ENCODE peak calls at places on chromosomes 1 and 21, in seven cellular contexts. T, B, O, W, V, C and A are unnamed samples.
A peak's percentile ranks its signal among the peaks of the same experiment; 100 is the strongest.

GRCh38 chr1:107662976-107663375 is 302.0 kb downstream of the VAV3 start:
- DNase-seq in C (no peak), T (no peak), O (no peak), W (no peak), V (no peak), B (no peak), A (no peak)

GRCh38 chr1:29559055-29559454 is 322.7 kb downstream of the PTPRU start:
- DNase-seq in W (no peak), V (no peak), B (no peak), T (no peak), O (peak; percentile 25), C (no peak), A (no peak)

GRCh38 chr21:38982096-38982495 is 176.4 kb downstream of the ETS2 start:
- DNase-seq in T (no peak), C (peak; percentile 83), W (no peak), O (no peak), V (no peak), B (no peak), A (no peak)

GRCh38 chr1:156641761-156642264 is at the start of gene BCAN:
- DNase-seq in C (no peak), B (peak; percentile 80), T (peak; percentile 66), O (peak; percentile 75), V (no peak), W (peak; percentile 50), A (no peak)

GRCh38 chr1:69737527-69738176 is 169.9 kb downstream of the LRRC7 start:
- DNase-seq in V (no peak), W (no peak), O (no peak), C (peak; percentile 87), B (no peak), T (peak; percentile 11), A (no peak)

GRCh38 chr1:167795810-167796740 is 74.3 kb downstream of the MPZL1 start:
- DNase-seq in O (peak; percentile 82), T (no peak), B (no peak), W (no peak), V (no peak), C (no peak), A (no peak)

GRCh38 chr1:175844877-175845276 is 101.5 kb upstream of the TNR start:
- DNase-seq in O (no peak), B (no peak), V (no peak), W (no peak), T (no peak), C (no peak), A (no peak)

GRCh38 chr1:246279402-246279801 is 227.7 kb downstream of the SMYD3 start:
- DNase-seq in B (no peak), W (no peak), V (no peak), T (no peak), O (no peak), C (no peak), A (no peak)

GRCh38 chr1:61090546-61090945 is 8.2 kb downstream of the NFIA start:
- DNase-seq in O (no peak), T (no peak), B (no peak), C (no peak), V (no peak), W (no peak), A (no peak)

GRCh38 chr21:39961251-39961650 is 94.0 kb downstream of the PCP4 start:
- DNase-seq in O (no peak), T (no peak), W (no peak), B (no peak), C (no peak), V (no peak), A (no peak)

GRCh38 chr1:67733741-67734690 is 49.0 kb downstream of the GADD45A start:
- DNase-seq in V (no peak), C (no peak), B (no peak), T (no peak), O (no peak), W (no peak), A (no peak)

GRCh38 chr1:67732750-67733151 is 47.8 kb downstream of the GADD45A start:
- DNase-seq in B (no peak), O (no peak), C (no peak), V (no peak), W (no peak), T (peak; percentile 42), A (no peak)

GRCh38 chr1:67731322-67731721 is 46.3 kb downstream of the GADD45A start:
- DNase-seq in B (no peak), T (no peak), O (no peak), W (no peak), V (no peak), C (no peak), A (no peak)

GRCh38 chr1:67726224-67726623 is 41.2 kb downstream of the GADD45A start:
- DNase-seq in O (no peak), W (no peak), C (no peak), B (no peak), V (no peak), T (no peak), A (no peak)

DNA sequence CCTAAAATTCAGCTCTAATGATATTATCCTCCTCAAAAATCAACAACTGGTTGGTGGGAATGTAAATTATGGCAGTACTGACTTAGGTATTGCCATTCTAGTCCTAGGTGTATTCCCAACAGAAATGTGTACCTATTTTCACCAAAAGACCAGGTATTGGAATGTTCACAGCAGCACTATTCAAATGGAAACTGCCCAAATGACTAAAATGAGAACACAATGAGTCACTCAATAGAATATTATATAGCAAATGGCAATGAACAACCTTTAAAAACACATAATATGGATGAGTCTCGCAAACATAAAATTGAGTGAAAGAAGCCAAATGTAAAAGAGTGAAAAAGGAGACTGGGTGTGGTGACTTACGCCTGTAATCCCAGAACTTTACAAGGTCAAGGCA is 44.9 kb downstream of the GADD45A start:
- DNase-seq in T (no peak), O (no peak), W (no peak), V (no peak), C (no peak), B (no peak), A (no peak)
- H3K4me1 ChIP-seq in T (peaks cover 25% of the 10 kb centered on the region), O (peaks cover 7% of the 10 kb centered on the region), W (no peaks in the 10 kb centered on the region), V (peaks cover 3% of the 10 kb centered on the region), C (peaks cover 7% of the 10 kb centered on the region), B (peaks cover 9% of the 10 kb centered on the region), A (no peaks in the 10 kb centered on the region)

GRCh38 chr1:208212893-208213292 is 31.3 kb downstream of the PLXNA2 start:
- DNase-seq in W (no peak), O (no peak), C (no peak), T (no peak), B (no peak), V (no peak), A (no peak)

GRCh38 chr1:208209286-208209685 is 34.9 kb downstream of the PLXNA2 start:
- DNase-seq in O (no peak), C (no peak), W (no peak), B (no peak), T (no peak), V (no peak), A (no peak)

GRCh38 chr1:208213786-208214185 is 30.4 kb downstream of the PLXNA2 start:
- DNase-seq in W (no peak), C (no peak), O (no peak), V (no peak), T (no peak), B (no peak), A (no peak)

GRCh38 chr1:208209896-208210589 is 34.1 kb downstream of the PLXNA2 start:
- DNase-seq in W (no peak), B (no peak), V (no peak), O (no peak), T (no peak), C (no peak), A (no peak)

DNA sequence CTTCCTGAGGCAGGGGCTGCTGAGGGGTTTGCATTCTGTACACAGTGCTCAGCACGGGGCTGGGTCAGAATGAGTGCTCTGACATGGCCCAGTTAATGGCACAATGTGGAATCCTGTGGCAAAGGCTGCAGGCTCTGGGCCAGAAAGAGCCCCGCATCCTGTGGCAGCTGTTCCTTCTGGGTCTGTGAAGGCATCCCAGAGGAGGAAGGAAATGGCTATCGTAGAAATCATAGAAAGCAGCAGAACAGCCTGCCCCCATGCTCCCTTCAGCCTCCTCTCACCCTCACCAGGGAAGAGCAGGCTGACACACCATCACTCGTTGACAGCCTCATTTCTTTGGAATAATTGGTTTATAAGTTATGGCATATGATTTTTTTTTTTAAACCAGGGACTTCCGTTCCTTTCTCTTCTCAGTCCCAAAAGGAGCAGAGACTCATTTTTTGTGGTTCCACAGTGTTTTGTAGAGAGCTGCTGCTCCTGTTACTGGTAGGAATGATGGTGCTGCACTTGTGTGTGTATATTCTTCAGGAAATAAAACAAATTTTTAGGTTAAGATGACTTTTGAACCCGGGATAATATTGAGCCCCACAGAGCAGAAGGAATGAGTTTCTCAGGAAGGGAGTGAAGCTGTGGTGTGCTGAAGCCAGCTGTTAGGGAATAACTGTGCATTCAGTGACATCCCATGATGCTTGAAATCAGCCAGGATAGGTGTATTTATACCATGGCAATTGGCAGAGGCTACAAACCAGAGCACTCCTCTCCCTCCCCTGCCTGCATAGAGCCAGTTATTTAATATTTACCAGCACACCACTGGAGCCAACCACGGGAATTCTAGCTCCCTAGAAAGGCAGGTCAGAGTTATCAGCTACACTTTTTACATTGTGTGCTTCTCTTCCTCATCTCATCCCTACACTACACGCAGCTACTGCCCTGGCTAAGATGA is 32.0 kb downstream of the PLXNA2 start:
- DNase-seq in B (no peak), W (no peak), T (peak; percentile 41), O (no peak), V (no peak), C (no peak), A (no peak)
- H3K36me3 ChIP-seq in B (peaks cover 8% of the 10 kb centered on the region), W (no peaks in the 10 kb centered on the region), T (peaks cover 2% of the 10 kb centered on the region), O (peaks cover 14% of the 10 kb centered on the region), V (peaks cover 27% of the 10 kb centered on the region), C (peaks cover 54% of the 10 kb centered on the region), A (no peaks in the 10 kb centered on the region)

DNA sequence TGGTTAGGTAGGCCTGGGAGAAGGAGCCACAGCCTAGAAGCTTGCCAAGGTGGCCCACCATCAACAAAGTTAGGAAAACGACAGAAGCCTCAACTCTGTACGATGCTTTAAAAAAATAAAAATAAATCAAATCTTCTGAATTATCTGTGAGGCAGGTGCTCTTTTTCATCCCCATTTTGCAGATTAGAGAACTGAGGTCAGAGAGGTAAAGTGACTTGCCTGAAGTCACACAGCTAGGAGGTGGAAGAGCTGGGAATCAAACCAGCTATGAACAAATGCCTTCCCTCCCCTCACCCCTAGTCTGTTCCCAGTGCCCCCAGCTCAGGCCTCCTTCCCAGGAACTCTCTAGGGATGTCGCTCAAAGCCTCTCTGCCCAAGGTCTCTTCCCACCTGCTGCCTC is 30.4 kb downstream of the EPHA2 start:
- DNase-seq in W (no peak), T (no peak), C (no peak), O (no peak), B (peak; percentile 9), V (no peak), A (no peak)
- H3K27me3 ChIP-seq in W (no peaks in the 10 kb centered on the region), T (no peaks in the 10 kb centered on the region), C (no peaks in the 10 kb centered on the region), O (no peaks in the 10 kb centered on the region), B (no peaks in the 10 kb centered on the region), V (no peaks in the 10 kb centered on the region), A (no peaks in the 10 kb centered on the region)

GRCh38 chr21:37416914-37417313 is 50.3 kb downstream of the DYRK1A start:
- DNase-seq in B (no peak), C (no peak), T (no peak), W (no peak), V (no peak), O (no peak), A (no peak)

GRCh38 chr21:37413553-37414291 is 47.1 kb downstream of the DYRK1A start:
- DNase-seq in V (no peak), O (no peak), C (no peak), B (no peak), T (no peak), W (no peak), A (no peak)

GRCh38 chr21:37414292-37415253 is 48.0 kb downstream of the DYRK1A start:
- DNase-seq in C (no peak), T (no peak), B (no peak), V (no peak), W (no peak), O (no peak), A (no peak)

GRCh38 chr21:37412603-37413360 is 46.2 kb downstream of the DYRK1A start:
- DNase-seq in V (no peak), C (no peak), T (no peak), W (no peak), B (no peak), O (no peak), A (no peak)

GRCh38 chr21:37415938-37416337 is 49.4 kb downstream of the DYRK1A start:
- DNase-seq in B (no peak), V (no peak), T (no peak), W (no peak), O (no peak), C (no peak), A (no peak)
- H3K4me1 ChIP-seq in B (peaks cover 17% of the 10 kb centered on the region), V (no peaks in the 10 kb centered on the region), T (peaks cover 83% of the 10 kb centered on the region), W (peaks cover 4% of the 10 kb centered on the region), O (peaks cover 92% of the 10 kb centered on the region), C (no peaks in the 10 kb centered on the region), A (peaks cover 9% of the 10 kb centered on the region)